ENCODE peak calls at places on chromosomes 1 and 21, in seven cellular contexts. R is PC-9, E is neural progenitor cell, I is GM23338, F is tibial artery, H is bronchial epithelial cell, C is stomach. Q is an unnamed sample.

GRCh38 chr21:21137986-21138385 is 139.8 kb downstream of the NCAM2 start:
- DNase-seq in I (no peak), C (no peak), H (no peak), R (no peak), F (no peak), E (no peak), Q (peak; percentile 16)

GRCh38 chr1:197782719-197783328 is 7.5 kb upstream of the DENND1B start:
- DNase-seq in C (no peak), E (no peak), H (no peak), R (no peak), F (peak; percentile 26), I (no peak), Q (no peak)

GRCh38 chr1:177780096-177780700 is 189.7 kb downstream of the SEC16B start:
- DNase-seq in C (no peak), R (peak; percentile 47), E (peak; percentile 57), F (no peak), I (peak; percentile 71), H (peak; percentile 67), Q (peak; percentile 52)

GRCh38 chr21:45818904-45819285 is 162.7 kb upstream of the COL6A1 start:
- DNase-seq in E (no peak), C (no peak), H (peak; percentile 17), F (no peak), I (no peak), R (no peak), Q (peak; percentile 89)

GRCh38 chr1:26991310-26992116 is 2.0 kb upstream of the TRNP1 start:
- DNase-seq in F (no peak), E (no peak), C (no peak), R (no peak), H (no peak), I (no peak), Q (no peak)

GRCh38 chr21:44414291-44415072 is 40.8 kb upstream of the LRRC3 start:
- DNase-seq in I (no peak), R (no peak), E (no peak), C (no peak), H (no peak), F (peak; percentile 7), Q (no peak)

GRCh38 chr1:225508538-225509375 is 80.9 kb upstream of the LBR start:
- DNase-seq in F (peak; percentile 59), H (peak; percentile 99), I (peak; percentile 66), E (peak; percentile 63), C (peak; percentile 39), R (peak; percentile 98), Q (peak; percentile 97)

GRCh38 chr21:43861716-43862115 is 3.3 kb upstream of the AGPAT3 start:
- DNase-seq in I (no peak), H (no peak), E (no peak), C (peak; percentile 57), F (no peak), R (no peak), Q (no peak)

GRCh38 chr1:53121319-53122172 is 20.9 kb downstream of the SLC1A7 start:
- DNase-seq in R (no peak), E (peak; percentile 37), H (no peak), C (peak; percentile 31), F (peak; percentile 42), I (no peak), Q (no peak)

GRCh38 chr1:90919900-90920299 is 101.9 kb downstream of the ZNF644 start:
- DNase-seq in H (peak; percentile 16), I (no peak), R (no peak), F (no peak), C (no peak), E (no peak), Q (no peak)

GRCh38 chr21:34574581-34574980 is 40.3 kb downstream of the RCAN1 start:
- DNase-seq in H (no peak), F (no peak), R (no peak), C (no peak), E (no peak), I (no peak), Q (no peak)

GRCh38 chr21:25733859-25734653 is 648 bp downstream of the ATP5PF start:
- DNase-seq in F (no peak), C (no peak), E (no peak), R (no peak), H (peak; percentile 18), I (peak; percentile 6), Q (peak; percentile 39)

GRCh38 chr1:91732991-91733390 is 153.0 kb downstream of the TGFBR3 start:
- DNase-seq in I (no peak), E (no peak), R (no peak), F (no peak), H (no peak), C (no peak), Q (no peak)

GRCh38 chr1:27563407-27564263 is 40.3 kb downstream of the AHDC1 start:
- DNase-seq in I (no peak), E (no peak), H (no peak), R (peak; percentile 60), F (peak; percentile 77), C (peak; percentile 88), Q (no peak)

GRCh38 chr1:204443871-204444581 is 32.4 kb upstream of the PPP1R15B start:
- DNase-seq in C (no peak), I (no peak), E (no peak), H (peak; percentile 96), F (no peak), R (peak; percentile 88), Q (no peak)

GRCh38 chr21:41957991-41958766 is 4.4 kb upstream of the C2CD2 start:
- DNase-seq in C (peak; percentile 61), R (peak; percentile 93), H (peak; percentile 74), F (peak; percentile 75), E (no peak), I (peak; percentile 43), Q (peak; percentile 81)
- TF ChIP-seq CTCF in C (no peak), R (peak; percentile 55), H (peak; percentile 60), F (peak; percentile 42), E (no peak), I (peak; percentile 40), Q (peak; percentile 62)

DNA sequence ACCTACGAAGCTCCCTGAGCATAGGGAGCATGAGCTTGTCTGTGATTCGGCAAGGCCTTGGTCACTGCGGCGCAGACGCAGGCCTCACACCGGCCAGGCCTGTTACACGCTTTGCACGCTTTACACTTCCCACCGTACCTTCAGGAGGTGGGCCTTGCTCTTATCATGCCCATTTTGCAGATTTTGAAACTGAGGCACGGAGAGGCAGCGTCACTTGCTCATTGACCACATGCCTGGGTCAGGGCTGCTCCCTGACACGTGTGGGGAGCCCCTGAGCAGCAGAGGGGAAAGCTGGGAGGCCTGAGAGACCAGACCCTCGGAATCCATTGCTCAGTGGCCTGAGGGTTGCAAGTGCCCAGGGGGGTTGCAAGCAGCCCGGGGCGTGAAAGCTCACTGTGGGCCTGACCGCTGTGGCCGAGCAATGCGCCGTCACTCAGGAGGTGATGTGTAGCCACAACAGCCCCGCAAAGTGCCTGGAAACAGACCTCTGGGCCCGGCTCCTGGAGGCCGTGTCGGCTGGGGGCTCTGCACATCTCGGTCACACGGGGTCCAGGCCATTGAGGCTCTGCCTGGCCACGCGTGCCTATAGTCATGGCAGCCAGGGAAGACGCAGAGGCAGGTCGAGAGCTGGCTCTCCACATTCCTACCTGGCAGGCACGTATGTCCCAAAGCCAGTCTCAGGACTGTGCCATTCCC is 6.9 kb downstream of the ARHGEF16 start:
- DNase-seq in I (no peak), C (no peak), E (no peak), F (no peak), H (no peak), R (no peak), Q (no peak)
- H3K27me3 ChIP-seq in I (no peaks in the 10 kb centered on the region), C (no peaks in the 10 kb centered on the region), E (no peaks in the 10 kb centered on the region), F (peaks cover 10% of the 10 kb centered on the region), H (no peaks in the 10 kb centered on the region), R (no peaks in the 10 kb centered on the region), Q (no peaks in the 10 kb centered on the region)

GRCh38 chr1:29124366-29125236 is 898 bp upstream of the TMEM200B start:
- DNase-seq in R (no peak), I (peak; percentile 92), H (no peak), F (peak; percentile 74), E (peak; percentile 88), C (peak; percentile 63), Q (peak; percentile 46)

GRCh38 chr1:29123871-29124365 is at the start of gene TMEM200B:
- DNase-seq in E (no peak), R (no peak), C (no peak), H (no peak), I (peak; percentile 28), F (no peak), Q (no peak)

GRCh38 chr1:29122662-29122986 is 1.1 kb downstream of the TMEM200B start:
- DNase-seq in E (peak; percentile 70), C (peak; percentile 49), F (peak; percentile 76), R (peak; percentile 48), I (peak; percentile 53), H (peak; percentile 24), Q (no peak)

GRCh38 chr1:29121951-29122661 is 1.6 kb downstream of the TMEM200B start:
- DNase-seq in F (peak; percentile 34), E (peak; percentile 75), I (peak; percentile 74), R (no peak), H (no peak), C (no peak), Q (no peak)

DNA sequence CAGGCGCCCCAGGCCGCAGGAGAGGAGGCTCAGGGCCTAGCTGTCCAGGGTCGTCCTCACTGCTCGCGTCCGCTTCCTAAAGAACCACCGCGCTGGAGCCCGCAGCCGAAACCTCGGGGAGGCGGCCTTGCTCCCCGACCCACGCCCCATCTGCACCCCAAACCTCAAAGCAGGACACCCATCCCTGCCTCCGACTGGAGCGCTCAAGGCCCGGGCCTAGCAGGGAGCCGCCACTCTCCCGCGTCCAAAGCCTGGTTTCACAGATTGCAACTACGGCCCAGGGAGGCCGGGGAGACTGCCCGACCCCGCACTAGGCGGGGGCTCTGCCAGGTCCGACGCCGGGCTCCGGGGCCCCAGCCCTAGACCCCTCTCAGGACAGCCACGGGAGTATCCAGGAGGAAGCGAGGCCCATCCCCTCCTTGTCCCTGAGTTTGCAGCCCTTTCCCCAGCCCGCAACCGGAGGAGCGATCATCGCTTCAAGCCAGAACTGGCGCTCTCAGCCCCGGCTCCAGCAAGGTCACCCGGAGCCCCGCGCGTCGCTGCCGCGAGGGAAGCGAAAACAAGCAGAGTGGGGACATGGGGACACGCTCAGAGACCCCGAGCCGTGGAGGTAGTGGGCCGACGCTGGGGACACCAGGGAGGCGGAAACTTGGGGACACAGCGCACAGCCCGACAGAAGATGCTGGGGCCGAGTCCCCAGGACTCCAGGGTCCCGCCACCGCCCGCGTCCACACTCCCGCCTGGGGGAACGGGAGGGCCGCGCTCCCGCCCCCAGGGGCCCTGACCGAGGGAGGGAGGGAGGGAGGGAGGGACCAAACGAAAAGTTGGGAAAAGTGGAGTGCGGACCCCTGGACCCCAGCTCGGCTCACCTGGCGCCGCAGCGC is 474 bp downstream of the TMEM200B start:
- DNase-seq in C (no peak), H (no peak), R (no peak), F (no peak), I (peak; percentile 47), E (peak; percentile 59), Q (no peak)
- H3K4me3 ChIP-seq in C (peak overlapping the region; percentile 69), H (peak overlapping the region; percentile 14), R (no peak overlapping the region), F (peak overlapping the region; percentile 85), I (peak overlapping the region; percentile 81), E (peak overlapping the region; percentile 59), Q (peak overlapping the region; percentile 59)

GRCh38 chr1:182200025-182200814 is 138.7 kb upstream of the ZNF648 start:
- DNase-seq in E (no peak), H (no peak), I (no peak), R (no peak), F (no peak), C (peak; percentile 53), Q (no peak)

GRCh38 chr1:182197555-182197954 is 136.0 kb upstream of the ZNF648 start:
- DNase-seq in R (no peak), I (no peak), C (no peak), E (no peak), H (no peak), F (peak; percentile 80), Q (no peak)

GRCh38 chr1:182195733-182196132 is 134.2 kb upstream of the ZNF648 start:
- DNase-seq in I (no peak), R (no peak), F (no peak), E (no peak), C (no peak), H (no peak), Q (no peak)

GRCh38 chr1:182196897-182197546 is 135.5 kb upstream of the ZNF648 start:
- DNase-seq in H (no peak), E (no peak), I (no peak), F (peak; percentile 77), C (no peak), R (no peak), Q (no peak)

GRCh38 chr1:182198006-182198605 is 136.6 kb upstream of the ZNF648 start:
- DNase-seq in R (no peak), E (no peak), F (no peak), H (peak; percentile 57), C (no peak), I (peak; percentile 50), Q (no peak)
- TF ChIP-seq CTCF in R (peak; percentile 31), E (peak; percentile 50), F (no peak), H (peak; percentile 42), C (no peak), I (peak; percentile 72), Q (peak; percentile 29)

Q was measured in brain microvascular endothelial cell.